ENCODE peak calls at places on chromosomes 11 and 22, in four cellular contexts. P, O, H and F are unnamed samples.

GRCh38 chr11:15161746-15162145 is 47.0 kb downstream of the INSC start:
- ATAC-seq in P (no peak), O (no peak), H (no peak), F (no peak)

GRCh38 chr11:48007677-48008076 is 27.3 kb downstream of the PTPRJ start:
- ATAC-seq in P (no peak), O (peak; percentile 64), H (peak; percentile 68), F (peak; percentile 43)

GRCh38 chr22:32618461-32619140 is 144.0 kb downstream of the FBXO7 start:
- ATAC-seq in P (no peak), O (peak; percentile 75), H (no peak), F (peak; percentile 61)

GRCh38 chr22:43060213-43060612 is 29.0 kb downstream of the TTLL1 start:
- ATAC-seq in P (no peak), O (no peak), H (peak; percentile 71), F (no peak)

GRCh38 chr11:87740513-87740912 is 434.7 kb downstream of the RAB38 start:
- ATAC-seq in P (no peak), O (no peak), H (peak; percentile 30), F (no peak)

GRCh38 chr11:73218830-73219215 is 742 bp downstream of the P2RY2 start:
- ATAC-seq in P (no peak), O (peak; percentile 1), H (no peak), F (no peak)

GRCh38 chr11:65204646-65205601 is 23.2 kb downstream of the CAPN1 start:
- ATAC-seq in P (peak; percentile 63), O (peak; percentile 34), H (peak; percentile 34), F (peak; percentile 58)

GRCh38 chr11:64936539-64936938 is 846 bp upstream of the GPHA2 start:
- ATAC-seq in P (no peak), O (no peak), H (no peak), F (no peak)

GRCh38 chr11:31870609-31871309 is 59.6 kb upstream of the PAX6 start:
- ATAC-seq in P (no peak), O (peak; percentile 41), H (peak; percentile 86), F (peak; percentile 36)

GRCh38 chr11:20087118-20087521 is 73.2 kb downstream of the DBX1 start:
- ATAC-seq in P (no peak), O (no peak), H (peak; percentile 59), F (no peak)

GRCh38 chr11:61800331-61801281 is 7.9 kb downstream of the FEN1 start:
- ATAC-seq in P (no peak), O (no peak), H (no peak), F (no peak)

GRCh38 chr11:46920709-46921108 is 2.4 kb upstream of the LRP4 start:
- ATAC-seq in P (no peak), O (peak; percentile 52), H (peak; percentile 51), F (peak; percentile 69)